ENCODE peak calls at places on chromosomes 1 and 21, in six cellular contexts. G is DND-41, T is GM23248, W is vagina, A is MG63, P is heart left ventricle. K is an unnamed sample. For H3K27me3 and H3K36me3, the result is how much of the 10 kb centered on the place peaks cover.

GRCh38 chr21:41610042-41610839 is 102.3 kb upstream of the TMPRSS2 start:
- DNase-seq in G (peak), T (peak), W (no peak), A (peak), P (peak), K (no peak)

GRCh38 chr1:153542956-153543737 is 2.4 kb upstream of the S100A5 start:
- DNase-seq in G (peak), T (no peak), W (peak), A (no peak), P (no peak), K (no peak)

GRCh38 chr1:63466759-63467158 is 56.3 kb downstream of the ITGB3BP start:
- DNase-seq in G (no peak), T (no peak), W (no peak), A (no peak), P (no peak), K (no peak)

GRCh38 chr1:67001682-67002425 is 52.1 kb downstream of the SLC35D1 start:
- DNase-seq in G (no peak), T (no peak), W (no peak), A (no peak), P (no peak), K (no peak)

GRCh38 chr1:39671793-39672550 is at the start of gene NT5C1A:
- DNase-seq in G (no peak), T (peak), W (no peak), A (peak), P (peak), K (no peak)

GRCh38 chr1:198072177-198072576 is 84.6 kb upstream of the NEK7 start:
- DNase-seq in G (no peak), T (peak), W (no peak), A (no peak), P (no peak), K (no peak)

GRCh38 chr1:179754031-179754624 is 11.0 kb downstream of the FAM163A start:
- DNase-seq in G (no peak), T (peak), W (no peak), A (peak), P (no peak), K (peak)

GRCh38 chr1:210123924-210124589 is 108.5 kb upstream of the SERTAD4 start:
- DNase-seq in G (no peak), T (peak), W (no peak), A (no peak), P (no peak), K (peak)

GRCh38 chr1:32273389-32274208 is 18.3 kb upstream of the HDAC1 start:
- DNase-seq in G (peak), T (peak), W (no peak), A (no peak), P (no peak), K (no peak)

GRCh38 chr1:110370827-110371226 is 20.0 kb downstream of the SLC16A4 start:
- DNase-seq in G (no peak), T (peak), W (no peak), A (peak), P (no peak), K (no peak)

GRCh38 chr1:41483960-41484844 is at the start of gene EDN2:
- DNase-seq in G (no peak), T (peak), W (no peak), A (peak), P (peak), K (no peak)

GRCh38 chr1:64471724-64472276 is 1.9 kb downstream of the CACHD1 start:
- DNase-seq in G (no peak), T (peak), W (no peak), A (peak), P (no peak), K (no peak)

GRCh38 chr1:3581296-3581695 is 30.0 kb downstream of the MEGF6 start:
- DNase-seq in G (no peak), T (no peak), W (no peak), A (no peak), P (no peak), K (no peak)

GRCh38 chr1:225914391-225914790 is 9.7 kb downstream of the PYCR2 start:
- DNase-seq in G (no peak), T (no peak), W (no peak), A (no peak), P (no peak), K (no peak)

GRCh38 chr1:20400341-20401177 is 85.5 kb downstream of the CAMK2N1 start:
- DNase-seq in G (no peak), T (peak), W (no peak), A (peak), P (no peak), K (no peak)

GRCh38 chr1:20401405-20402010 is 84.5 kb downstream of the CAMK2N1 start:
- DNase-seq in G (no peak), T (no peak), W (no peak), A (no peak), P (no peak), K (no peak)

GRCh38 chr1:20404466-20404865 is 81.5 kb downstream of the CAMK2N1 start:
- DNase-seq in G (no peak), T (peak), W (no peak), A (no peak), P (no peak), K (no peak)

GRCh38 chr1:20403423-20404145 is 82.4 kb downstream of the CAMK2N1 start:
- DNase-seq in G (no peak), T (no peak), W (no peak), A (no peak), P (no peak), K (no peak)

GRCh38 chr1:20402585-20403422 is 83.2 kb downstream of the CAMK2N1 start:
- DNase-seq in G (no peak), T (no peak), W (no peak), A (no peak), P (no peak), K (no peak)
- H3K27me3 ChIP-seq in G (under half), T (under half), W (under half), A (under half), P (half or more), K (under half)

DNA sequence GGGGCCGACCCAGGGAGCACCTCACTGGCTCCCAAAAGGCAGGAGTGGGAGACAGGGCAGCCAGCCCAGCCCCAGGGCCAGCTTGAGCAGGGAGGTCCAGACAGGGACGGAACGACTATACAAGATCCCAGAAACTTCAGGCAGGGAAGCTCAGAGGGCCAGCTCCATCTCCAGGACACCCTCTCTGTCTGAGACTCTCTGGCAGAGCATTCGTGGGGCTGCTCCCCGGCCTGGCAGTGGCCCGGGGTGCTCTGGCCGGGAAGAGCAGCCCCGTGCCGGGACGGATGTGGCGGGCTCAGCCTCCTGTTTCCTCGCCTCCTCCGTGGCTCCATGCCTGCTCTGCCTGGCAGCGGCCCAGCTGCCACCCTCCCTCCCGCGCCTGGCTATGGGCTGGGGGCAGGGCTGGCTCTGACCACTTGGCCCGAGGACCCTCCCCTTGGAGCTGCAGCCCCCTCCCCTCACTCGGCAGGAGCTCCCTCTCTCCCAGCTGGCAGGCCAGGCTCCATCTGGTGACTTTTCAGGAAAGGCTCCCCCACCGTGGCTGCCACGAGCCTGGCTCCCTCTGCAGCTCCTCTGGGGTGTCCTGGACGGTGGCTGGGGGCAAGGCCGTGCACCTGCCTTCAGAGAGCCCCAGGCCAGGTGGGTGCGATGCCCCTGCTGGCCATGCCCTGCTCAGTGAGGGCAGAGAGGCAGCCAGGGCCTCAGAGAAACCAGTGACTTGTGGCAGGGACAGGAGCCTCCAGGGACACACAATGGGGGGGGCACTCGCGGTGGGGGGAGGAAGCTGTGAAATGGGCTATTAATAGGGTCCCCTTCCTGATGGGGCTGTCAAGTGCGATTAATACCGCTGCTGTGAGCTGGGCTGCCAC is 5.6 kb upstream of the PLCH2 start:
- DNase-seq in G (no peak), T (no peak), W (no peak), A (no peak), P (no peak), K (no peak)
- H3K4me3 ChIP-seq in G (no peak), T (no peak), W (no peak), A (no peak), P (no peak), K (no peak)

GRCh38 chr1:26781206-26781825 is 6.4 kb upstream of the PIGV start:
- DNase-seq in G (no peak), T (no peak), W (no peak), A (no peak), P (no peak), K (no peak)
- H3K36me3 ChIP-seq in G (half or more), T (half or more), W (half or more), A (half or more), P (under half), K (under half)

GRCh38 chr21:37045139-37045538 is 27.7 kb downstream of the PIGP start:
- DNase-seq in G (peak), T (no peak), W (no peak), A (no peak), P (no peak), K (no peak)

GRCh38 chr21:37047079-37047478 is 25.8 kb downstream of the PIGP start:
- DNase-seq in G (no peak), T (no peak), W (no peak), A (no peak), P (no peak), K (no peak)

GRCh38 chr21:37043818-37044217 is 29.1 kb downstream of the PIGP start:
- DNase-seq in G (no peak), T (no peak), W (no peak), A (no peak), P (no peak), K (no peak)

GRCh38 chr21:37044643-37045042 is 28.2 kb downstream of the PIGP start:
- DNase-seq in G (no peak), T (no peak), W (no peak), A (no peak), P (no peak), K (no peak)

GRCh38 chr21:37045556-37045955 is 27.3 kb downstream of the PIGP start:
- DNase-seq in G (no peak), T (no peak), W (no peak), A (no peak), P (no peak), K (no peak)
- H3K27me3 ChIP-seq in G (under half), T (under half), W (under half), A (under half), P (under half), K (under half)

GRCh38 chr1:7268983-7269382 is 483.7 kb downstream of the CAMTA1 start:
- DNase-seq in G (no peak), T (no peak), W (no peak), A (no peak), P (no peak), K (no peak)

GRCh38 chr1:7267493-7267892 is 482.2 kb downstream of the CAMTA1 start:
- DNase-seq in G (no peak), T (peak), W (peak), A (no peak), P (no peak), K (no peak)

GRCh38 chr1:7264101-7264500 is 478.8 kb downstream of the CAMTA1 start:
- DNase-seq in G (no peak), T (no peak), W (peak), A (no peak), P (no peak), K (no peak)

GRCh38 chr1:7265771-7266371 is 480.6 kb downstream of the CAMTA1 start:
- DNase-seq in G (no peak), T (peak), W (peak), A (peak), P (no peak), K (peak)

GRCh38 chr1:7266561-7266960 is 481.3 kb downstream of the CAMTA1 start:
- DNase-seq in G (no peak), T (no peak), W (peak), A (no peak), P (no peak), K (no peak)
- H3K4me3 ChIP-seq in G (no peak), T (no peak), W (no peak), A (no peak), P (no peak), K (no peak)

DNA sequence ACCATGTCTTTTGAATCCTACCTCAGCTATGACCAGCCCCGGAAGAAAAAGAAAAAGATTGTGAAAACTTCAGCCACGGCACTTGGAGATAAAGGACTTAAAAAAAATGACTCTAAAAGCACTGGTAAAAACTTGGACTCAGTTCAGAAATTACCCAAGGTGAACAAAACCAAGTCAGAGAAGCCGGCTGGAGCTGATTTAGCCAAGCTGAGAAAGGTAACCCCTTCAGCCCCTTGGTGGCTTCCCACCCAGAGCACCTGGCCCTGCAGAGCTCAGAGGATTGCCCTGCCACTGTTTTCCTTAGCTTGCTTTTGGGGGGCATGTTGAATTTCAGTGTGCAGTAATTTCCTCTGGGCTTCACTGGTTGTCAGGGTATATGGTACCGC is 8.5 kb downstream of the ELOA start:
- DNase-seq in G (no peak), T (no peak), W (no peak), A (no peak), P (no peak), K (no peak)
- H3K36me3 ChIP-seq in G (half or more), T (half or more), W (half or more), A (half or more), P (under half), K (under half)

GRCh38 chr1:11857164-11857853 is 1.4 kb downstream of the NPPB start:
- DNase-seq in G (peak), T (no peak), W (no peak), A (no peak), P (no peak), K (no peak)
- H3K27me3 ChIP-seq in G (under half), T (half or more), W (under half), A (under half), P (under half), K (under half)

K was measured in BJ.